ENCODE peak calls at places on chromosomes 6 and 20, in six cellular contexts. Y is heart right ventricle; N is T-cell; J is spleen; D is Daoy; I is activated T-helper 1 cell treated with anti-CD3 and anti-CD28 coated beads, Interleukin-2, amount 50 U/mL, for 16 hours. M is an unnamed sample.

GRCh38 chr6:163985710-163986109 is 571.2 kb downstream of the QKI start:
- DNase-seq in Y (no peak), D (peak), I (no peak), J (no peak), N (no peak), M (no peak)

GRCh38 chr20:61705909-61706308 is 359.8 kb downstream of the TAF4 start:
- DNase-seq in N (no peak), Y (no peak), I (no peak), J (no peak), D (no peak), M (no peak)

GRCh38 chr20:57211949-57212889 is 54.2 kb downstream of the BMP7 start:
- DNase-seq in N (no peak), J (no peak), D (peak), I (no peak), Y (peak), M (no peak)

GRCh38 chr20:2521369-2522305 is 12.9 kb upstream of the ZNF343 start:
- DNase-seq in D (peak), I (no peak), N (peak), Y (peak), J (no peak), M (peak)

GRCh38 chr20:57293998-57294397 is 27.6 kb upstream of the BMP7 start:
- DNase-seq in N (no peak), D (no peak), J (no peak), Y (no peak), I (no peak), M (no peak)

GRCh38 chr6:164114656-164115055 is 700.1 kb downstream of the QKI start:
- DNase-seq in J (no peak), I (no peak), N (no peak), Y (no peak), D (no peak), M (no peak)

GRCh38 chr20:37539956-37540455 is 12.3 kb upstream of the BLCAP start:
- DNase-seq in D (no peak), J (no peak), N (no peak), I (no peak), Y (no peak), M (no peak)

GRCh38 chr20:53622247-53623114 is 28.8 kb upstream of the ZNF217 start:
- DNase-seq in D (no peak), Y (no peak), I (no peak), N (no peak), J (no peak), M (no peak)

GRCh38 chr6:149127212-149127611 is 190.3 kb upstream of the TAB2 start:
- DNase-seq in I (no peak), N (no peak), Y (no peak), J (no peak), D (peak), M (no peak)

GRCh38 chr6:163349001-163349680 is 65.4 kb upstream of the QKI start:
- DNase-seq in I (no peak), N (no peak), D (peak), Y (no peak), J (no peak), M (no peak)

GRCh38 chr20:58942549-58942948 is 38.5 kb upstream of the NELFCD start:
- DNase-seq in D (no peak), I (no peak), J (no peak), Y (no peak), N (no peak), M (no peak)

GRCh38 chr20:2873010-2873746 is at the start of gene PTPRA:
- DNase-seq in D (peak), N (peak), Y (peak), I (peak), J (peak), M (peak)

GRCh38 chr6:16361121-16361520 is 122.7 kb downstream of the GMPR start:
- DNase-seq in Y (no peak), J (no peak), I (no peak), N (no peak), D (no peak), M (no peak)

GRCh38 chr20:8875586-8875985 is 193.3 kb upstream of the PLCB4 start:
- DNase-seq in D (no peak), N (no peak), Y (no peak), I (no peak), J (no peak), M (no peak)

GRCh38 chr6:27237089-27237723 is 10.3 kb upstream of the PRSS16 start:
- DNase-seq in N (no peak), D (peak), J (no peak), I (peak), Y (no peak), M (no peak)

GRCh38 chr20:17859616-17860232 is 108.9 kb downstream of the SNX5 start:
- DNase-seq in D (no peak), I (no peak), N (no peak), Y (peak), J (peak), M (no peak)

GRCh38 chr6:31727034-31727716 is 1.9 kb downstream of the DDAH2 start:
- DNase-seq in Y (no peak), N (no peak), J (peak), D (no peak), I (no peak), M (no peak)

GRCh38 chr6:108684809-108685329 is 124.2 kb downstream of the FOXO3 start:
- DNase-seq in J (no peak), I (no peak), D (peak), Y (no peak), N (no peak), M (no peak)

GRCh38 chr20:41131594-41132387 is 5.6 kb upstream of the PLCG1 start:
- DNase-seq in D (no peak), J (no peak), I (no peak), N (no peak), Y (no peak), M (no peak)

GRCh38 chr6:126432564-126432963 is 92.6 kb downstream of the CENPW start:
- DNase-seq in N (no peak), Y (no peak), I (no peak), D (no peak), J (no peak), M (no peak)

GRCh38 chr6:157099912-157100593 is 223.3 kb downstream of the TMEM242 start:
- DNase-seq in J (no peak), I (peak), Y (no peak), D (no peak), N (peak), M (peak)

GRCh38 chr6:93562566-93562965 is 143.2 kb upstream of the EPHA7 start:
- DNase-seq in I (no peak), Y (no peak), D (no peak), J (no peak), N (no peak), M (no peak)

GRCh38 chr6:40999498-41000070 is 39.4 kb downstream of the UNC5CL start:
- DNase-seq in D (peak), J (no peak), N (no peak), I (no peak), Y (peak), M (no peak)

GRCh38 chr6:89610149-89610642 is 28.4 kb downstream of the LYRM2 start:
- DNase-seq in J (peak), I (peak), D (peak), Y (peak), N (peak), M (peak)

GRCh38 chr6:113909224-113909856 is 52.2 kb downstream of the MARCKS start:
- DNase-seq in D (peak), N (no peak), I (no peak), J (no peak), Y (no peak), M (no peak)

GRCh38 chr20:35592339-35592960 is 23.2 kb upstream of the SPAG4 start:
- DNase-seq in D (no peak), I (no peak), Y (no peak), J (no peak), N (no peak), M (no peak)

GRCh38 chr6:89079611-89080213 is 839 bp upstream of the PNRC1 start:
- DNase-seq in N (peak), I (peak), Y (peak), D (peak), J (peak), M (peak)

GRCh38 chr6:113674075-113674474 is 183.1 kb upstream of the MARCKS start:
- DNase-seq in Y (no peak), I (no peak), D (no peak), N (no peak), J (no peak), M (no peak)

GRCh38 chr6:35264550-35265274 is 5.2 kb downstream of the ZNF76 start:
- DNase-seq in D (no peak), N (no peak), I (no peak), Y (no peak), J (no peak), M (no peak)

GRCh38 chr6:155301867-155302266 is 12.4 kb downstream of the TFB1M start:
- DNase-seq in Y (no peak), I (no peak), D (peak), N (no peak), J (no peak), M (no peak)

GRCh38 chr6:153024401-153025017 is 22.0 kb upstream of the MTRF1L start:
- DNase-seq in I (no peak), N (peak), Y (no peak), J (no peak), D (peak), M (no peak)

GRCh38 chr20:21511850-21512633 is 1.8 kb downstream of the NKX2-2 start:
- DNase-seq in J (no peak), I (no peak), N (no peak), D (peak), Y (no peak), M (no peak)

GRCh38 chr20:15523431-15523830 is 1049.8 kb downstream of the KIF16B start:
- DNase-seq in J (no peak), I (no peak), D (no peak), N (no peak), Y (no peak), M (no peak)

GRCh38 chr6:19892250-19892649 is 55.1 kb downstream of the ID4 start:
- DNase-seq in D (peak), I (no peak), Y (no peak), J (no peak), N (no peak), M (no peak)

M was measured in T follicular helper cell.